ENCODE peak calls at places on chromosomes 1 and 21, in nine cellular contexts. G is fibroblast of lung; F is SK-N-SH; P is CD8-positive, alpha-beta T cell; E is sigmoid colon; K is ascending aorta; C is uterus; D is tibial artery; X is endodermal cell. Q is an unnamed sample.

GRCh38 chr1:213779228-213779627 is 208.5 kb upstream of the PROX1 start:
- DNase-seq in X (no peak), P (no peak), C (no peak), G (no peak), F (no peak), D (no peak), E (no peak), K (no peak), Q (no peak)

GRCh38 chr1:155273134-155273982 is at the start of gene CLK2:
- DNase-seq in P (peak; percentile 85), D (peak; percentile 97), G (peak; percentile 91), E (peak; percentile 98), F (peak; percentile 98), K (peak; percentile 97), C (peak; percentile 96), X (peak; percentile 99), Q (peak; percentile 96)

GRCh38 chr1:38191451-38191850 is 144.9 kb upstream of the POU3F1 start:
- DNase-seq in K (no peak), D (no peak), E (no peak), X (no peak), P (no peak), F (no peak), C (no peak), G (no peak), Q (no peak)

GRCh38 chr1:4489486-4489885 is 164.9 kb upstream of the AJAP1 start:
- DNase-seq in E (no peak), D (no peak), G (no peak), C (no peak), P (no peak), X (no peak), K (no peak), F (no peak), Q (no peak)

GRCh38 chr1:231763481-231763880 is 136.9 kb downstream of the DISC1 start:
- DNase-seq in G (no peak), D (no peak), P (no peak), C (no peak), K (no peak), F (no peak), E (no peak), X (no peak), Q (no peak)

GRCh38 chr21:44925027-44925755 is 4.5 kb upstream of the ITGB2 start:
- DNase-seq in C (no peak), K (no peak), G (peak; percentile 47), P (no peak), E (no peak), X (no peak), F (no peak), D (no peak), Q (no peak)

GRCh38 chr1:113913887-113914664 is 8.9 kb downstream of the DCLRE1B start:
- DNase-seq in K (no peak), G (no peak), E (no peak), P (no peak), C (no peak), X (no peak), D (no peak), F (no peak), Q (no peak)

GRCh38 chr21:35238119-35238518 is 189.0 kb upstream of the RUNX1 start:
- DNase-seq in D (no peak), P (no peak), C (no peak), K (no peak), F (no peak), X (no peak), E (no peak), G (no peak), Q (no peak)

GRCh38 chr1:111736548-111737215 is 2.5 kb downstream of the INKA2 start:
- DNase-seq in P (no peak), X (no peak), F (no peak), G (peak; percentile 16), E (no peak), D (no peak), K (peak; percentile 64), C (no peak), Q (peak; percentile 72)

GRCh38 chr21:45356653-45357435 is 48.1 kb upstream of the COL18A1 start:
- DNase-seq in F (no peak), K (no peak), X (peak; percentile 75), E (no peak), C (no peak), D (no peak), G (no peak), P (no peak), Q (no peak)

GRCh38 chr1:4375812-4376211 is 278.6 kb upstream of the AJAP1 start:
- DNase-seq in G (peak; percentile 73), K (no peak), E (no peak), D (no peak), F (no peak), C (no peak), X (no peak), P (no peak), Q (no peak)

GRCh38 chr1:151816964-151817730 is 11.9 kb upstream of the LINGO4 start:
- DNase-seq in E (no peak), X (no peak), F (no peak), P (no peak), K (no peak), D (no peak), G (no peak), C (no peak), Q (no peak)

GRCh38 chr1:89022167-89022959 is at the start of gene GBP3:
- DNase-seq in X (no peak), C (no peak), P (no peak), F (no peak), G (peak; percentile 76), D (no peak), E (no peak), K (no peak), Q (no peak)

GRCh38 chr1:33119532-33120217 is 38.7 kb downstream of the AZIN2 start:
- DNase-seq in X (peak; percentile 84), K (peak; percentile 37), D (no peak), G (peak; percentile 33), F (no peak), E (no peak), C (no peak), P (no peak), Q (no peak)
- TF ChIP-seq CTCF in X (peak; percentile 55), K (no peak), D (no peak), G (no peak), F (no peak), E (no peak), C (no peak), P (no peak), Q (no peak)

GRCh38 chr1:12450090-12450764 is 167.8 kb downstream of the DHRS3 start:
- DNase-seq in X (no peak), D (no peak), K (no peak), C (no peak), E (no peak), G (no peak), F (no peak), P (no peak), Q (no peak)
- H3K27ac ChIP-seq in X (no peak overlapping the region), D (peak overlapping the region; percentile 86), K (peak overlapping the region; percentile 92), C (peak overlapping the region; percentile 67), E (peak overlapping the region; percentile 85), G (no peak overlapping the region), F (no peak overlapping the region), P (peak overlapping the region; percentile 22), Q (peak overlapping the region; percentile 94)

GRCh38 chr1:101316276-101316675 is 79.5 kb downstream of the S1PR1 start:
- DNase-seq in G (no peak), D (no peak), P (no peak), K (no peak), F (no peak), E (no peak), C (no peak), X (no peak), Q (no peak)

GRCh38 chr1:101311146-101311892 is 74.5 kb downstream of the S1PR1 start:
- DNase-seq in K (no peak), D (no peak), X (no peak), C (no peak), G (no peak), F (no peak), E (no peak), P (no peak), Q (no peak)

GRCh38 chr1:101316801-101317200 is 80.0 kb downstream of the S1PR1 start:
- DNase-seq in X (no peak), P (no peak), D (no peak), G (no peak), C (no peak), F (no peak), K (no peak), E (no peak), Q (no peak)

GRCh38 chr1:101312192-101312591 is 75.4 kb downstream of the S1PR1 start:
- DNase-seq in K (no peak), C (no peak), E (no peak), D (no peak), F (no peak), P (no peak), X (no peak), G (no peak), Q (no peak)

DNA sequence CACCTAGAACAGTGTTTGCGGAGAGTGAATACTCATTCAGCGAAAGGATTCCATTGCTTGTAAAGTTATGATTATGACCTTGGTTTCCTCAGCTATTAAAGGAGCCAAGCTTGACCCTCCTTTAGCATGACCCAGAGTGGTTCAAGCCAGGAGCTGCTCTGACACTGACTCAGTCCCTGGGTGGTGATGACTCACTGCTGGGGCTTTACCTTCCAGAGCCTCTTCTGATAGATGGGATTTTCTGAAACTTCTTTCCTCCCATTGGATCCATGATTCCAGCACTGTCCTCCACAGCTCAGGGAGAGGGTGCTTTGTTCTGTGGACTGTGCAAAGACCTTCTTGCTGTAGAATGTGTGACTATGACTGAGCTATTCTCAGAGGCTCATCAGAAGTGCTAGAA is 77.4 kb downstream of the S1PR1 start:
- DNase-seq in D (no peak), K (no peak), F (no peak), X (no peak), E (no peak), P (no peak), C (no peak), G (peak; percentile 40), Q (no peak)
- H3K4me3 ChIP-seq in D (no peak overlapping the region), K (no peak overlapping the region), F (no peak overlapping the region), X (no peak overlapping the region), E (no peak overlapping the region), P (no peak overlapping the region), C (no peak overlapping the region), G (no peak overlapping the region), Q (no peak overlapping the region)

GRCh38 chr21:42369821-42370220 is 3.5 kb upstream of the TFF1 start:
- DNase-seq in G (no peak), K (no peak), D (no peak), X (no peak), F (no peak), C (no peak), P (no peak), E (no peak), Q (no peak)
- TF ChIP-seq CTCF in G (no peak), K (no peak), D (no peak), X (peak; percentile 52), F (no peak), C (no peak), P (no peak), E (no peak), Q (no peak)

DNA sequence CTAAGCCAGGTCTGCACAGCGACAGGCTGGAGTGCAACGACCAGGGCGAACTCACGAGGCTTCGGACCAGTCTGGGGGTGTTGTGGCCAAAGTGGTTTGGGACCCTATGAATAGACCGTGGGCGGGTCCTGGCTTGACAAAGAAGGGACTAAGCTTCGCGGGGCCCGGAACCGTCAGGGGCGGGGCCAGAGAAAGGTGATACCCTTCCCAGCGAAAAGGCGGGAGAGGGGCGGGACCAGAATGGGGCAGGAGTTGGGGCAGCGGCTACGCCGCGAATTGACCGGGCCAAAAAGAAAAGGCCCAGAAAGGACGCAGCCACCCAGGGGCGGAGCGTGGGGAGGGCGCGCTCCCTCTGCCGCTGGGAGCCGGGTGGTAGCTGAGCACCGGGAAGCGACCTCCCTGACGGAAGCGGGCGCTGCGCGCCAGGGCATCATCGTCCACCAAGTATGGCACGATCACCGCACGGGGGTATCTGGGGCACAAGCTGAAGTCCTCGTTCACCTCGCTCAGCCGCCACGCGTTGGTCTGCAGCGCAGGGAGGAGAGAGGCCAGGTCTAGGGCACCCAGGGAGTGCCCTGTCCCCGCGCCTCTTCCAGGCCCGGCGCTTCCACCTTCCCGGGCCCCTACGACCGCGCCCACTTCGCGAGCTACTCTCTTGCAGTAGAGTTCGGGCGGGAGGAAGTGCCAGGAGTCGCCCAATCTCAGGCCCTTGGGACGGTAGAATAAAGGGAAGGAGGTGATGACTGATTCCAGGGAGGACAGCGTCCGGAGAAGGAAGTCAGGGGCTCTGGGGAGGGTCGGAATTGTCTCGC is 6.7 kb upstream of the FAM167B start:
- DNase-seq in D (peak; percentile 91), X (peak; percentile 97), F (peak; percentile 89), P (peak; percentile 26), C (peak; percentile 79), K (peak; percentile 92), E (peak; percentile 91), G (peak; percentile 58), Q (peak; percentile 90)
- H3K27ac ChIP-seq in D (peak overlapping the region; percentile 77), X (peak overlapping the region; percentile 53), F (no peak overlapping the region), P (peak overlapping the region; percentile 49), C (peak overlapping the region; percentile 85), K (peak overlapping the region; percentile 89), E (peak overlapping the region; percentile 75), G (peak overlapping the region; percentile 86), Q (peak overlapping the region; percentile 84)

Q was measured in coronary artery.